ENCODE peak calls at places on chromosome 10, in eight cellular contexts. X is tibial artery; Z is cardiac muscle cell; Y is small intestine; C is CD8-positive, alpha-beta memory T cell; P is colonic mucosa; V is lung; E is CD4-positive, alpha-beta T cell. J is an unnamed sample.
A peak's percentile ranks its signal among the peaks of the same experiment; 100 is the strongest.

GRCh38 chr10:18233775-18234174 is 93.6 kb downstream of the CACNB2 start:
- DNase-seq in X (no peak), Z (no peak), Y (no peak), C (no peak), P (no peak), V (no peak), E (no peak), J (peak; percentile 74)

GRCh38 chr10:31599626-31600504 is 280.8 kb downstream of the ZEB1 start:
- DNase-seq in X (no peak), Z (no peak), Y (no peak), C (no peak), P (no peak), V (no peak), E (no peak), J (no peak)

GRCh38 chr10:77248104-77248503 is 389.5 kb downstream of the KCNMA1 start:
- DNase-seq in X (no peak), Z (peak; percentile 27), Y (no peak), C (no peak), P (no peak), V (no peak), E (no peak), J (peak; percentile 58)

GRCh38 chr10:97333351-97333600 is 1.3 kb downstream of the FRAT2 start:
- DNase-seq in X (no peak), Z (peak; percentile 56), Y (no peak), C (no peak), P (peak; percentile 48), V (no peak), E (no peak), J (peak; percentile 79)

GRCh38 chr10:35486297-35486991 is 118.7 kb upstream of the GJD4 start:
- DNase-seq in X (no peak), Z (no peak), Y (no peak), C (no peak), P (no peak), V (no peak), E (no peak), J (no peak)

GRCh38 chr10:31586708-31587107 is 267.7 kb downstream of the ZEB1 start:
- DNase-seq in X (no peak), Z (no peak), Y (no peak), C (no peak), P (no peak), V (no peak), E (no peak), J (no peak)

GRCh38 chr10:94038024-94038423 is 44.3 kb downstream of the PLCE1 start:
- DNase-seq in X (no peak), Z (peak; percentile 40), Y (no peak), C (no peak), P (no peak), V (no peak), E (no peak), J (peak; percentile 57)

GRCh38 chr10:78255214-78255613 is 221.6 kb downstream of the RPS24 start:
- DNase-seq in X (no peak), Z (no peak), Y (no peak), C (no peak), P (no peak), V (no peak), E (no peak), J (no peak)

GRCh38 chr10:61918989-61919388 is 17.5 kb downstream of the ARID5B start:
- DNase-seq in X (no peak), Z (no peak), Y (no peak), C (no peak), P (no peak), V (no peak), E (no peak), J (no peak)

GRCh38 chr10:83603708-83604107 is 535.6 kb upstream of the GHITM start:
- DNase-seq in X (no peak), Z (peak; percentile 57), Y (no peak), C (no peak), P (no peak), V (no peak), E (no peak), J (no peak)

GRCh38 chr10:5576780-5577472 is 52.2 kb downstream of the CALML3 start:
- DNase-seq in X (peak; percentile 50), Z (no peak), Y (peak; percentile 34), C (no peak), P (no peak), V (no peak), E (no peak), J (no peak)

GRCh38 chr10:132575320-132576201 is 38.0 kb downstream of the INPP5A start:
- DNase-seq in X (peak; percentile 90), Z (peak; percentile 82), Y (peak; percentile 62), C (no peak), P (peak; percentile 52), V (no peak), E (no peak), J (no peak)

GRCh38 chr10:16699435-16699834 is 117.8 kb downstream of the RSU1 start:
- DNase-seq in X (no peak), Z (no peak), Y (no peak), C (no peak), P (no peak), V (no peak), E (no peak), J (no peak)

GRCh38 chr10:33509231-33509871 is 174.9 kb upstream of the NRP1 start:
- DNase-seq in X (peak; percentile 71), Z (peak; percentile 82), Y (peak; percentile 68), C (no peak), P (no peak), V (peak; percentile 46), E (no peak), J (no peak)

GRCh38 chr10:102465466-102465865 is 14.1 kb upstream of the C10orf95 start:
- DNase-seq in X (no peak), Z (no peak), Y (no peak), C (no peak), P (peak; percentile 49), V (no peak), E (no peak), J (peak; percentile 74)

GRCh38 chr10:102462512-102463054 is 11.2 kb upstream of the C10orf95 start:
- DNase-seq in X (no peak), Z (no peak), Y (no peak), C (no peak), P (peak; percentile 34), V (no peak), E (no peak), J (no peak)

GRCh38 chr10:102460836-102461186 is 9.5 kb upstream of the C10orf95 start:
- DNase-seq in X (no peak), Z (no peak), Y (no peak), C (no peak), P (no peak), V (no peak), E (no peak), J (no peak)

GRCh38 chr10:102461187-102462054 is 10.1 kb upstream of the C10orf95 start:
- DNase-seq in X (peak; percentile 91), Z (peak; percentile 90), Y (peak; percentile 94), C (peak; percentile 89), P (peak; percentile 95), V (peak; percentile 93), E (peak; percentile 93), J (peak; percentile 98)

DNA sequence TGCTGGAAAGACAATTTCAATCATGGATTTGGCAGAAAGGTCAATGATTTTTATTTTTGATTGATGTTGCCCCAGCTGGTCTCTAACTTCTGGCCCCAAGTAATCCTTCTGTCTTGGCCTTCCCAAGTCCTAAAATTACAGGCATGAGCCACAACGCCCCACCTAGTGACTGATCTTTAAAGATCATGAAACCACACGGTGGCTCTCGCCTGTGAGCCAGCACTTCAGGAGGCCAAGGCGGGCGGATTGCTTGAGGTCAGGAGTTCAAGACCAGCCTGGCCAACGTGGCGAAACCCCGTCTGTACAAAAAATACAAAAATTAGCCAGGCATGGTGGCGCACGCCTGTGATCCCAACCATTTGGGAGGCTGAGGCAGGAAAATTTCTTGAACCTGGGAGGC is 12.6 kb upstream of the C10orf95 start:
- DNase-seq in X (no peak), Z (no peak), Y (no peak), C (no peak), P (no peak), V (no peak), E (no peak), J (no peak)
- H3K27ac ChIP-seq in X (no peak overlapping the region), Z (no peak overlapping the region), Y (no peak overlapping the region), C (no peak overlapping the region), P (no peak overlapping the region), V (no peak overlapping the region), E (no peak overlapping the region), J (no peak overlapping the region)

GRCh38 chr10:52875341-52875740 is 102.8 kb upstream of the MBL2 start:
- DNase-seq in X (no peak), Z (no peak), Y (peak; percentile 55), C (no peak), P (no peak), V (no peak), E (no peak), J (no peak)
- H3K27ac ChIP-seq in X (no peak overlapping the region), Z (no peak overlapping the region), Y (no peak overlapping the region), C (no peak overlapping the region), P (no peak overlapping the region), V (no peak overlapping the region), E (no peak overlapping the region), J (no peak overlapping the region)

DNA sequence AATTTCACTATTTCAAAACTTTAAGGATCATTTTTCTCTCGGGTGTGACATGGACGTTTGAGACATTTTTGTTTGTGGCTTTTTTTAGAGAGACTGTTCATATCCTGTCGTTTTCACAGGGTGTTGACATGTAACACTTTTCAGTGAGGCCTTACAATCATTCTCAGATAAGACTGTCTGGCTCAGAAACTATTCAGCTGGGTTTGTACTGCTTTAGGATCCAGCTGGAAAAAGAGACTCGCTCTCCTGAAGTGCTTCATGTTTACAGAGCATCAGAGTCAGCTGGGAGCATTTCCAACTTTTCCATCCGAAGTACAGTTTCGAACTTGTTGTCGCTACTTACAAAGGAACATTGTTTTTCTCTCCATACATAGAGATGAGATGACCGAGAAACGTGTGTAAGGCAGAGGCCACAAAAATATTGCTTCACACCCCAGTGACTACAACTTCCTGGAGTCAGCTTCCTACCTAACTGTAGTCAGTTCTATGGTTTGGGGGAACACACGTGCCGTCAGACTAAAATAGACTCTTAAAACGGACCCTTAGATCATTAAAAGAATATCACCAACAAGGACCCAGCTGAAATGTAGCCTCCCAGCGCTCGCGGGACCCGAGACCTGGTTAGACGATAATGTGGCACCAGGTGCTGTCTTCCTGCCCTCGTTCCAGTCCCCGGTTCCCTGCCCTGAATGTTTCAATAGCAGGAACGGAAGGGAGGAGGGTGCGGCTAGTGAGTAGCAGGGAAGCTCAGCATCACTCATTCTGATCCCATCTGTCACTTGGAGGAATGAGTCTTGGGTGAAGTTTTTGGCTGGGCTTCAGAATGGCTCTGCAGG is 78.0 kb downstream of the MKI67 start:
- DNase-seq in X (peak; percentile 62), Z (peak; percentile 93), Y (peak; percentile 48), C (peak; percentile 66), P (peak; percentile 39), V (no peak), E (no peak), J (no peak)
- H3K27ac ChIP-seq in X (peak overlapping the region; percentile 54), Z (peak overlapping the region; percentile 77), Y (peak overlapping the region; percentile 92), C (peak overlapping the region; percentile 95), P (peak overlapping the region; percentile 76), V (peak overlapping the region; percentile 65), E (peak overlapping the region; percentile 70), J (no peak overlapping the region)

DNA sequence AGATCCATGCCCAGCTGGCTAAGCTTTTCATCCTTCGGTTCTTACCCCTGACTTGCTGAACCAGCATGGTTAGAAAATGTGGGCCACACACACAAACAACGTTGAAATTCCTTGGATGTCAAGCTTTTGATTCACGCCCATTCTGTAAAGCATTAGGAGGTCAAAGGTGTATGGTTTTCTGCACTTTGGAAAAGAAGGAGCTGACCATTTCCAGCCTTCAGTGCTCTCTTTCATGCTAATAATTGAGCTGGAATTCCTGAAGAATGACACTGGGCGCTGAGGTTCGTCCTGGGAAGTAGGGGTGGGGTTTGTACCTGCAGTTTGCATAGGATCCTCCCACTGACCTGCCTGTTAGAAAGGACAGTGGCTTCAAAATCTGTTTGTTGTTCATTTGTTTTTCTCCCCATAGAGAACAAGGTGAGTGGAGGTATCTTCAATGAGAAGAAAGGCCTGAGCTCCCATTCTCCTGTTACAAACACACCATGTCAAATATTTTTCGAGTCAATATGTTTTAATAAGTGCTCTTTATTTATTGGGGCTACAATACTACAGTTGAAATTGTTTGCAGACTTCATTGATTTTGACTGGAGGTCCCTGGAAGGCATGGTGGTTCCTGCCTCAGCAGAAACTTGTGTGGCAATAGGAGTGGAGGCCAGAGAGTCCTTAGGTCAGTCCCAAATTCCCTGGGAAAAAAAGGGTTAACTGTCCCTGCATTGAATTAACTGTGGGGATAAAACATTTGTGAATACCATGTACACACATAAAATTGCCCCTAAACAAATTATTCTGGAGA is 22.9 kb downstream of the KLF6 start:
- DNase-seq in X (no peak), Z (no peak), Y (no peak), C (no peak), P (peak; percentile 18), V (no peak), E (no peak), J (peak; percentile 80)
- H3K27ac ChIP-seq in X (no peak overlapping the region), Z (no peak overlapping the region), Y (no peak overlapping the region), C (no peak overlapping the region), P (peak overlapping the region; percentile 33), V (no peak overlapping the region), E (no peak overlapping the region), J (no peak overlapping the region)

J was measured in endodermal cell.